ENCODE peak calls at places on chromosomes 12 and 14, in six cellular contexts. Z is sigmoid colon, O is OCI-LY7, A is ovary, V is thoracic aorta, D is IMR-90. P is an unnamed sample.

GRCh38 chr14:31881531-31882310 is 195.4 kb upstream of the ARHGAP5 start:
- DNase-seq in V (no peak), Z (no peak), A (no peak), O (no peak), D (peak; percentile 28), P (no peak)

GRCh38 chr12:64229796-64230195 is 7.7 kb upstream of the KICS2 start:
- DNase-seq in O (no peak), D (no peak), V (no peak), Z (no peak), A (no peak), P (no peak)

GRCh38 chr14:38662781-38663180 is 406.9 kb upstream of the CLEC14A start:
- DNase-seq in V (no peak), D (no peak), Z (no peak), A (no peak), O (no peak), P (no peak)

GRCh38 chr12:51318846-51319570 is 5.0 kb downstream of the BIN2 start:
- DNase-seq in A (no peak), O (peak; percentile 41), Z (no peak), V (no peak), D (no peak), P (peak; percentile 7)

GRCh38 chr14:88470542-88471440 is 84.0 kb downstream of the PTPN21 start:
- DNase-seq in Z (no peak), O (no peak), V (no peak), D (peak; percentile 63), A (no peak), P (peak; percentile 9)

GRCh38 chr12:59055204-59055839 is 135.0 kb upstream of the LRIG3 start:
- DNase-seq in D (peak; percentile 83), V (no peak), A (no peak), Z (no peak), O (no peak), P (no peak)

GRCh38 chr12:122072031-122072970 is 6.3 kb upstream of the MLXIP start:
- DNase-seq in V (peak; percentile 72), O (no peak), D (peak; percentile 95), Z (peak; percentile 94), A (peak; percentile 53), P (peak; percentile 45)

GRCh38 chr14:64363265-64363840 is 24.8 kb upstream of the MTHFD1 start:
- DNase-seq in V (no peak), O (no peak), A (no peak), Z (no peak), D (peak; percentile 83), P (no peak)

GRCh38 chr12:25100203-25100602 is 94.8 kb downstream of the DNAI7 start:
- DNase-seq in A (no peak), V (no peak), D (no peak), Z (no peak), O (no peak), P (no peak)

GRCh38 chr14:89308232-89308959 is 108.6 kb downstream of the FOXN3 start:
- DNase-seq in O (peak; percentile 62), Z (no peak), A (no peak), V (no peak), D (peak; percentile 54), P (no peak)

GRCh38 chr12:53561590-53561953 is 54.3 kb upstream of the NPFF start:
- DNase-seq in O (no peak), V (no peak), D (peak; percentile 92), A (no peak), Z (no peak), P (peak; percentile 88)

GRCh38 chr14:99968156-99968920 is 96.9 kb upstream of the EVL start:
- DNase-seq in O (no peak), D (peak; percentile 92), Z (no peak), A (peak; percentile 53), V (no peak), P (peak; percentile 74)

GRCh38 chr14:102849522-102850379 is 72.5 kb downstream of the TRAF3 start:
- DNase-seq in O (no peak), A (no peak), D (peak; percentile 64), V (no peak), Z (no peak), P (no peak)

GRCh38 chr12:57459750-57460400 is at the start of gene GLI1:
- DNase-seq in Z (no peak), O (no peak), D (peak; percentile 28), A (no peak), V (no peak), P (no peak)

GRCh38 chr12:97148941-97149559 is 242.0 kb downstream of the NEDD1 start:
- DNase-seq in Z (no peak), V (no peak), A (no peak), O (peak; percentile 65), D (peak; percentile 4), P (peak; percentile 61)

GRCh38 chr12:116861331-116861730 is 19.9 kb downstream of the HRK start:
- DNase-seq in V (no peak), A (peak; percentile 39), D (peak; percentile 90), Z (no peak), O (peak; percentile 92), P (no peak)

GRCh38 chr14:77965919-77966435 is 166.1 kb downstream of the ADCK1 start:
- DNase-seq in V (no peak), D (peak; percentile 8), Z (no peak), O (no peak), A (no peak), P (peak; percentile 57)

GRCh38 chr14:77113644-77114043 is 15.6 kb downstream of the CIPC start:
- DNase-seq in Z (no peak), D (no peak), V (no peak), O (no peak), A (no peak), P (peak; percentile 66)

GRCh38 chr12:10191865-10192264 is 13.0 kb downstream of the TMEM52B start:
- DNase-seq in A (no peak), Z (no peak), D (peak; percentile 81), O (no peak), V (no peak), P (no peak)

GRCh38 chr14:80212025-80212402 is 710 bp upstream of the DIO2 start:
- DNase-seq in V (no peak), Z (no peak), A (no peak), D (peak; percentile 67), O (no peak), P (peak; percentile 69)

GRCh38 chr12:52726451-52726850 is 23.1 kb upstream of the KRT77 start:
- DNase-seq in V (no peak), A (no peak), O (no peak), Z (no peak), D (no peak), P (no peak)

GRCh38 chr12:1003600-1004271 is 12.7 kb downstream of the ERC1 start:
- DNase-seq in O (no peak), A (no peak), V (no peak), Z (no peak), D (no peak), P (no peak)

GRCh38 chr14:42437809-42438208 is 831.1 kb downstream of the LRFN5 start:
- DNase-seq in O (no peak), V (no peak), A (no peak), Z (no peak), D (no peak), P (no peak)

GRCh38 chr14:42441615-42442014 is 834.9 kb downstream of the LRFN5 start:
- DNase-seq in O (no peak), V (no peak), Z (no peak), D (no peak), A (no peak), P (no peak)
- H3K9me3 ChIP-seq in O (no peaks in the 10 kb centered on the region), V (no peaks in the 10 kb centered on the region), Z (no peaks in the 10 kb centered on the region), D (no peaks in the 10 kb centered on the region), A (no peaks in the 10 kb centered on the region), P (no peaks in the 10 kb centered on the region)

DNA sequence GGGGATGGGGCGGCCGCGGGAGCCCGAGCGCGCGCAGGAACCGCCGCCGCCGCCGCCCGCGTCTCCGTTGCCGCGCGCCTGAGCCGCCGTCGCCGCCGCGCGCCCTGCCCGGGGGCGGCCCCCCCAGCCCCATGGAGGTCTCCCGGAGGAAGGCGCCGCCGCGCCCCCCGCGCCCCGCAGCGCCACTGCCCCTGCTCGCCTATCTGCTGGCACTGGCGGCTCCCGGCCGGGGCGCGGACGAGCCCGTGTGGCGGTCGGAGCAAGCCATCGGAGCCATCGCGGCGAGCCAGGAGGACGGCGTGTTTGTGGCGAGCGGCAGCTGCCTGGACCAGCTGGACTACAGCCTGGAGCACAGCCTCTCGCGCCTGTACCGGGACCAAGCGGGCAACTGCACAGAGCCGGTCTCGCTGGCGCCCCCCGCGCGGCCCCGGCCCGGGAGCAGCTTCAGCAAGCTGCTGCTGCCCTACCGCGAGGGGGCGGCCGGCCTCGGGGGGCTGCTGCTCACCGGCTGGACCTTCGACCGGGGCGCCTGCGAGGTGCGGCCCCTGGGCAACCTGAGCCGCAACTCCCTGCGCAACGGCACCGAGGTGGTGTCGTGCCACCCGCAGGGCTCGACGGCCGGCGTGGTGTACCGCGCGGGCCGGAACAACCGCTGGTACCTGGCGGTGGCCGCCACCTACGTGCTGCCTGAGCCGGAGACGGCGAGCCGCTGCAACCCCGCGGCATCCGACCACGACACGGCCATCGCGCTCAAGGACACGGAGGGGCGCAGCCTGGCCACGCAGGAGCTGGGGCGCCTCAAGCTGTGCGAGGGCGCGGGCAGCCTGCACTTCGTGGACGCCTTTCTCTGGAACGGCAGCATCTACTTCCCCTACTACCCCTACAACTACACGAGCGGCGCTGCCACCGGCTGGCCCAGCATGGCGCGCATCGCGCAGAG is 734 bp downstream of the PLXNC1 start:
- DNase-seq in O (peak; percentile 69), Z (no peak), V (no peak), A (peak; percentile 58), D (peak; percentile 23), P (peak; percentile 72)
- TF ChIP-seq CTCF in O (peak; percentile 75), Z (peak; percentile 16), V (peak; percentile 10), A (no peak), D (peak; percentile 18), P (peak; percentile 45)

GRCh38 chr14:25108959-25109358 is 59.0 kb upstream of the STXBP6 start:
- DNase-seq in O (no peak), V (no peak), Z (no peak), D (no peak), A (no peak), P (peak; percentile 66)
- H3K9me3 ChIP-seq in O (no peaks in the 10 kb centered on the region), V (no peaks in the 10 kb centered on the region), Z (no peaks in the 10 kb centered on the region), D (no peaks in the 10 kb centered on the region), A (no peaks in the 10 kb centered on the region), P (no peaks in the 10 kb centered on the region)

DNA sequence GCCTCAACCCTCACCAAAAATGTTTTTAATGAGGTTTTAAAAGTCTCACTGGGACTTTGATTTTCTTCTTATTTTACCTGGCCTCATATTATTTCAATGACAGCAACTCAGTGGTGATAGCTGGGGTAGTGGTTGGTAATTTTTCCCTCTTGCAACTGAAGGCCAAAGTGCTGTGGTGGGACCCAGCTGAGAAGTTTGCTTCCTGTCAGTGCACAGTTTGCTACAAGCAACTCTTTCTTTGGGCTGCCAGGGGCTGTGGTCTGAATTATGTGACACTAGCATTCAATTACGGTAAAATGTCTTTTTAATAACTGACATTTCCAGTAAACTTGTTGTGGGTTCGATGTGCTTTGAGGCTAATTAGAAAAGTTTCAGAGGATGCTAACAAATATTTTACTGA is 65.3 kb downstream of the IFNG start:
- DNase-seq in V (no peak), Z (no peak), O (no peak), D (no peak), A (no peak), P (no peak)
- TF ChIP-seq CTCF in V (no peak), Z (no peak), O (no peak), D (no peak), A (no peak), P (no peak)

GRCh38 chr12:37546206-37546605 is 770.4 kb upstream of the ALG10B start:
- DNase-seq in V (no peak), D (no peak), O (no peak), A (no peak), Z (no peak), P (no peak)
- H3K9me3 ChIP-seq in V (no peaks in the 10 kb centered on the region), D (peaks cover 50% of the 10 kb centered on the region), O (no peaks in the 10 kb centered on the region), A (peaks cover 5% of the 10 kb centered on the region), Z (no peaks in the 10 kb centered on the region), P (no peaks in the 10 kb centered on the region)